ENCODE peak calls at places on chromosomes 16 and 17, in ten cellular contexts. M is activated CD4-positive, CD25-positive, alpha-beta regulatory T cell; A is right lobe of liver; E is KBM-7; X is non-pigmented ciliary epithelial cell; N is cardiac fibroblast; H is cardiac muscle cell; R is stimulated activated CD4-positive, alpha-beta T cell treated with anti-CD3 and anti-CD28 coated beads, Interleukin-12 subunit alpha, Interleukin-12 subunit beta, amount 100 ng/mL, for 24 hours; O is WTC11; Y is stimulated activated CD8-positive, alpha-beta memory T cell treated with anti-CD3 and anti-CD28 coated beads, Interleukin-4, amount 100 ng/mL, for 1 hour. P is an unnamed sample.

GRCh38 chr17:80647746-80648145 is 103.1 kb downstream of the RPTOR start:
- DNase-seq in Y (no peak), E (no peak), H (no peak), X (peak), O (no peak), R (no peak), M (no peak), A (no peak), N (peak), P (no peak)

GRCh38 chr16:84144301-84144858 is 597 bp downstream of the HSDL1 start:
- DNase-seq in O (peak), E (peak), H (peak), Y (peak), R (peak), M (peak), X (no peak), N (peak), A (peak), P (peak)

GRCh38 chr17:74126179-74126900 is 77.1 kb upstream of the RPL38 start:
- DNase-seq in M (no peak), E (no peak), X (no peak), N (no peak), H (no peak), O (no peak), R (no peak), Y (no peak), A (no peak), P (no peak)

GRCh38 chr16:84502075-84502474 is 2.4 kb downstream of the MEAK7 start:
- DNase-seq in O (no peak), N (no peak), R (no peak), M (no peak), E (no peak), X (no peak), Y (no peak), H (no peak), A (no peak), P (no peak)

GRCh38 chr16:9092282-9092962 is 978 bp downstream of the HAPSTR1 start:
- DNase-seq in Y (no peak), O (peak), X (no peak), R (no peak), H (peak), A (peak), N (no peak), M (peak), E (no peak), P (peak)

GRCh38 chr17:413706-414440 is 61.3 kb upstream of the RPH3AL start:
- DNase-seq in M (no peak), H (no peak), N (no peak), R (no peak), Y (no peak), X (no peak), E (peak), O (no peak), A (no peak), P (no peak)

GRCh38 chr17:17669081-17669850 is 12.0 kb upstream of the RAI1 start:
- DNase-seq in Y (no peak), M (no peak), O (no peak), X (no peak), A (no peak), N (no peak), H (no peak), R (no peak), E (no peak), P (no peak)

GRCh38 chr16:47732806-47733150 is 271.6 kb downstream of the PHKB start:
- DNase-seq in E (no peak), R (no peak), X (peak), O (no peak), M (no peak), Y (no peak), A (no peak), H (no peak), N (peak), P (no peak)

GRCh38 chr16:2273931-2274330 is 6.0 kb upstream of the RNPS1 start:
- DNase-seq in H (no peak), R (no peak), M (no peak), Y (no peak), N (no peak), A (no peak), E (no peak), X (no peak), O (no peak), P (no peak)

GRCh38 chr17:76264755-76265623 is at the start of gene UBALD2:
- DNase-seq in A (peak), E (peak), O (peak), R (peak), N (peak), H (peak), M (peak), X (peak), Y (peak), P (peak)

GRCh38 chr17:57051886-57052342 is 33.1 kb upstream of the AKAP1 start:
- DNase-seq in A (no peak), R (no peak), M (no peak), Y (no peak), E (no peak), N (no peak), O (no peak), H (no peak), X (no peak), P (no peak)

GRCh38 chr17:3843935-3844516 is 2.0 kb downstream of the NCBP3 start:
- DNase-seq in N (peak), A (peak), X (no peak), Y (peak), R (no peak), E (peak), O (peak), M (peak), H (peak), P (no peak)

GRCh38 chr16:65534121-65534528 is 412.3 kb upstream of the CDH11 start:
- DNase-seq in H (no peak), M (no peak), A (no peak), R (no peak), O (no peak), N (no peak), Y (no peak), E (no peak), X (no peak), P (no peak)

GRCh38 chr16:24991349-24991748 is 23.8 kb downstream of the ARHGAP17 start:
- DNase-seq in O (no peak), M (no peak), E (no peak), N (no peak), Y (no peak), X (no peak), H (no peak), A (no peak), R (no peak), P (no peak)